ENCODE peak calls at places on chromosomes 3 and 15, in six cellular contexts. H is A549, X is K562, W is IMR-90, Q is HepG2, P is GM12878. O is an unnamed sample.

GRCh38 chr3:4928277-4928789 is 50.9 kb upstream of the BHLHE40 start:
- DNase-seq in P (no peak), X (no peak), H (no peak), W (no peak), Q (no peak), O (no peak)

GRCh38 chr15:101723161-101723873 is 956 bp downstream of the TARS3 start:
- DNase-seq in Q (no peak), P (peak), X (peak), W (peak), H (no peak), O (no peak)

GRCh38 chr15:60062826-60063225 is 58.7 kb downstream of the FOXB1 start:
- DNase-seq in P (no peak), H (no peak), W (peak), X (no peak), Q (no peak), O (no peak)

GRCh38 chr3:182491571-182491970 is 301.7 kb upstream of the ATP11B start:
- DNase-seq in P (no peak), H (no peak), W (no peak), X (no peak), Q (no peak), O (no peak)

GRCh38 chr15:46441294-46442062 is 806.6 kb downstream of the SQOR start:
- DNase-seq in X (no peak), W (no peak), P (no peak), H (no peak), Q (no peak), O (no peak)

GRCh38 chr15:78637776-78638435 is 3.1 kb downstream of the CHRNB4 start:
- DNase-seq in P (no peak), Q (no peak), H (no peak), X (no peak), W (no peak), O (no peak)

GRCh38 chr3:139774570-139775302 is 97.0 kb upstream of the NMNAT3 start:
- DNase-seq in Q (no peak), H (no peak), X (no peak), P (no peak), W (no peak), O (peak)

GRCh38 chr3:37668431-37668830 is 193.2 kb upstream of the CTDSPL start:
- DNase-seq in X (no peak), W (no peak), P (no peak), Q (no peak), H (no peak), O (no peak)

GRCh38 chr3:187112934-187113793 is 26.1 kb downstream of the RPL39L start:
- DNase-seq in W (peak), P (no peak), Q (peak), X (peak), H (peak), O (no peak)

GRCh38 chr3:136385457-136385856 is 135.3 kb downstream of the PCCB start:
- DNase-seq in Q (no peak), H (no peak), P (no peak), W (no peak), X (no peak), O (no peak)

GRCh38 chr3:53023072-53023823 is 22.6 kb downstream of the SFMBT1 start:
- DNase-seq in W (no peak), Q (no peak), X (no peak), P (no peak), H (no peak), O (no peak)

GRCh38 chr3:5058463-5058862 is 63.6 kb upstream of the ARL8B start:
- DNase-seq in X (no peak), H (peak), P (no peak), Q (no peak), W (peak), O (no peak)

GRCh38 chr3:62922326-62922725 is 47.1 kb upstream of the CADPS start:
- DNase-seq in H (no peak), W (no peak), X (no peak), Q (no peak), P (no peak), O (no peak)

GRCh38 chr3:111738238-111738637 is 120.8 kb upstream of the PHLDB2 start:
- DNase-seq in W (no peak), P (no peak), Q (no peak), X (no peak), H (no peak), O (no peak)

GRCh38 chr15:87408902-87409301 is 847.6 kb downstream of the NTRK3 start:
- DNase-seq in Q (no peak), X (no peak), P (no peak), W (no peak), H (no peak), O (no peak)

GRCh38 chr3:162262145-162262544 is 765.5 kb downstream of the OTOL1 start:
- DNase-seq in X (no peak), P (no peak), W (peak), H (peak), Q (no peak), O (no peak)

GRCh38 chr15:83378921-83379561 is 68.1 kb upstream of the SH3GL3 start:
- DNase-seq in Q (no peak), W (no peak), P (no peak), H (no peak), X (no peak), O (no peak)

GRCh38 chr3:42097166-42097946 is 6.2 kb downstream of the TRAK1 start:
- DNase-seq in H (no peak), P (no peak), X (no peak), W (peak), Q (no peak), O (no peak)

GRCh38 chr15:85600001-85600400 is 194.7 kb downstream of the KLHL25 start:
- DNase-seq in P (no peak), Q (no peak), X (no peak), H (no peak), W (no peak), O (no peak)

GRCh38 chr3:88469216-88469615 is 319.5 kb downstream of the C3orf38 start:
- DNase-seq in Q (no peak), W (no peak), H (no peak), X (no peak), P (no peak), O (no peak)

GRCh38 chr15:70314018-70314354 is 216.3 kb upstream of the TLE3 start:
- DNase-seq in H (no peak), X (no peak), P (no peak), Q (no peak), W (no peak), O (no peak)

GRCh38 chr3:153881201-153881600 is 240.0 kb upstream of the ARHGEF26 start:
- DNase-seq in P (no peak), W (no peak), X (no peak), Q (no peak), H (peak), O (no peak)

GRCh38 chr3:59334585-59334984 is 284.8 kb upstream of the CFAP20DC start:
- DNase-seq in Q (no peak), W (peak), P (no peak), X (no peak), H (no peak), O (no peak)

GRCh38 chr3:158095302-158095997 is 10.8 kb downstream of the SHOX2 start:
- DNase-seq in Q (no peak), W (no peak), P (no peak), X (no peak), H (no peak), O (no peak)

GRCh38 chr3:21294768-21295167 is 456.2 kb downstream of the ZNF385D start:
- DNase-seq in W (peak), X (no peak), P (no peak), Q (no peak), H (no peak), O (no peak)

GRCh38 chr15:100572362-100572983 is 29.5 kb downstream of the LINS1 start:
- DNase-seq in W (peak), Q (no peak), P (no peak), X (no peak), H (no peak), O (no peak)

DNA sequence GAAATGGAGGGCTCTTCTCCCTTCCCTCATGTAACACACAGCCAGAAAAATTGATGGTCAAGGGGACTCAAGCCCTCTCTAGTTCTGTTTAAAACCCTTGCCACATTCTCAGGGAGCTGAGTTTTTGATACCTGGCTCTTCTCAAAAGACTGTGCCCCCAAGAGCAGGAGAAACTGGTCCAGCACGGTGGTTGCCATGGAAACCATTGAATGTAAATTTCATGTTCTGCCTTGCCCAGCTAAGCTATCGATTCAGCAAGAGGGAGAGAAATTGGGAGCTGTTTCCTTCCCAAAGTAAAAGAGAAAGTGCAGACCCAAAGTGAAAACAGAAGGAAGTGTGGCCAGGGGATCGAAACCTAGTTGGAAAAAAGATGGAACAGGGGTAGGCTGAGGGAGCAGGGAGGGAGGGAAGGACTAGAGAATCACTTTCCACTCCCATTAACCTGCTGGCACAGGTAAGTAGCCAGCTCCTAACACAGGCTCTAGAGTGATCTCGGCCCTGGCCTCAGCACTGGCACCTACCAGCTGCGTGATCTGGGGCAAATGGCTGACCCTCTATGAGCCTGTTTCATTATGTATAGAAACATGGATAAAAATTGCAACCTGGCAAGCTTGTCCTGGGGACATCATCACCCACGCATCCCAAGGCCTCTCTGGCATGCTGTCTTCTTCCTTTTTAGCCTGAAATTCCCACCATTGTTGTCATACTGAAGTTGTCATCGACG is 140.9 kb downstream of the TPRA1 start:
- DNase-seq in P (no peak), Q (no peak), W (no peak), H (no peak), X (no peak), O (no peak)
- TF ChIP-seq BHLHE40 in P (no peak), Q (no peak), W (no peak), H (no peak), X (no peak), O (no peak)

GRCh38 chr15:64635486-64635815 is 139.9 kb downstream of the RBPMS2 start:
- DNase-seq in H (peak), W (peak), X (peak), Q (peak), P (peak), O (no peak)
- TF ChIP-seq BHLHE40 in H (no peak), W (no peak), X (no peak), Q (no peak), P (no peak), O (no peak)

GRCh38 chr3:54053201-54053600 is 69.2 kb upstream of the CACNA2D3 start:
- DNase-seq in H (no peak), W (no peak), P (no peak), X (no peak), Q (no peak), O (no peak)

GRCh38 chr3:54046677-54047214 is 75.6 kb upstream of the CACNA2D3 start:
- DNase-seq in H (peak), P (no peak), X (no peak), Q (no peak), W (no peak), O (no peak)

GRCh38 chr3:54045416-54045815 is 76.9 kb upstream of the CACNA2D3 start:
- DNase-seq in W (no peak), H (no peak), X (no peak), Q (peak), P (no peak), O (no peak)

GRCh38 chr3:54042259-54042823 is 80.0 kb upstream of the CACNA2D3 start:
- DNase-seq in X (no peak), Q (no peak), H (no peak), W (no peak), P (no peak), O (no peak)

DNA sequence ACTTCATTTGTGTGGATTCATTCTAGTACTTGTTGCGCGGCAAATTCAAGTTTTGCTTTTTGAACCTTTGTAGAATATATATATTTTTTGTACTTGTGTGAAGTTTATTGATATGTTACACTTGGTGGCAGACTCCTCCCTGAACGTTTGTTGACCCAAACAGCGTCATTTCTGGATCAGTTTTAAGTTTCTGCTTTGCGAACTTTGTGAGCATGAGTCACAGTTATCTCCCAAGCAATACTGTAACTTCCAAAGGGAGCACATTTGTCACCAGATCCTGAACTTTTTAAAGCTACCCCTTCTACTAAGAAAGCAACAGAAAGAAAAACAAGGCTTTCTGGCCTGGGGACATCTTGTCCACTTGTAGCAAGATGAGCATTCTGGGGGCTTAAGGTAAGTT is 74.8 kb upstream of the CACNA2D3 start:
- DNase-seq in Q (no peak), X (no peak), W (no peak), P (no peak), H (no peak), O (no peak)
- TF ChIP-seq BHLHE40 in Q (no peak), X (no peak), W (no peak), P (no peak), H (no peak), O (no peak)

GRCh38 chr3:14158370-14158769 is 20.0 kb downstream of the XPC start:
- DNase-seq in W (no peak), P (no peak), H (no peak), Q (no peak), X (no peak), O (no peak)

GRCh38 chr3:14159426-14159825 is 19.0 kb downstream of the XPC start:
- DNase-seq in P (no peak), W (no peak), Q (no peak), H (no peak), X (no peak), O (no peak)

GRCh38 chr3:14157951-14158350 is 20.4 kb downstream of the XPC start:
- DNase-seq in H (no peak), P (no peak), Q (no peak), X (no peak), W (no peak), O (no peak)

GRCh38 chr3:14162178-14162577 is 16.2 kb downstream of the XPC start:
- DNase-seq in H (no peak), Q (no peak), X (no peak), P (no peak), W (no peak), O (no peak)

GRCh38 chr3:14161282-14161681 is 17.1 kb downstream of the XPC start:
- DNase-seq in Q (no peak), W (no peak), P (no peak), H (no peak), X (no peak), O (no peak)
- TF ChIP-seq BHLHE40 in Q (no peak), W (no peak), P (no peak), H (no peak), X (no peak), O (no peak)

O was measured in HEK293T.